ENCODE peak calls at places on chromosomes 7 and 10, in four cellular contexts. B, Y, C and K are unnamed samples.

GRCh38 chr7:12640299-12641096 is 46.9 kb upstream of the ARL4A start:
- DNase-seq in B (no peak), C (no peak), Y (no peak), K (no peak)

GRCh38 chr10:121373411-121373810 is 224.8 kb downstream of the FGFR2 start:
- DNase-seq in C (no peak), Y (no peak), B (no peak), K (no peak)

GRCh38 chr10:11578802-11579255 is 32.6 kb downstream of the USP6NL start:
- DNase-seq in B (no peak), Y (no peak), C (no peak), K (no peak)

GRCh38 chr10:97532935-97533671 is 34.4 kb downstream of the UBTD1 start:
- DNase-seq in B (peak), C (peak), Y (peak), K (no peak)

GRCh38 chr7:106485031-106485551 is 175.9 kb downstream of the CCDC71L start:
- DNase-seq in C (no peak), Y (no peak), B (no peak), K (no peak)

GRCh38 chr10:132617781-132618052 is 80.1 kb downstream of the INPP5A start:
- DNase-seq in B (no peak), Y (no peak), C (no peak), K (no peak)

GRCh38 chr10:95788830-95789229 is 32.9 kb downstream of the ENTPD1 start:
- DNase-seq in Y (no peak), C (no peak), B (no peak), K (no peak)

GRCh38 chr10:97182327-97182990 is 3.3 kb downstream of the SLIT1 start:
- DNase-seq in C (no peak), B (no peak), Y (no peak), K (no peak)

GRCh38 chr10:11176746-11177145 is 159.1 kb downstream of the CELF2 start:
- DNase-seq in Y (no peak), B (no peak), C (no peak), K (no peak)

GRCh38 chr10:96043895-96044580 is 655 bp downstream of the CCNJ start:
- DNase-seq in Y (peak), B (peak), C (peak), K (peak)

GRCh38 chr7:38781991-38782390 is 127.0 kb downstream of the VPS41 start:
- DNase-seq in Y (no peak), C (no peak), B (no peak), K (no peak)

GRCh38 chr7:37853468-37853867 is 5.1 kb downstream of the NME8 start:
- DNase-seq in Y (peak), B (no peak), C (peak), K (peak)

GRCh38 chr7:50552921-50553320 is 12.3 kb downstream of the DDC start:
- DNase-seq in Y (no peak), C (no peak), B (no peak), K (peak)

GRCh38 chr7:158121441-158122045 is 466.1 kb downstream of the PTPRN2 start:
- DNase-seq in C (no peak), B (no peak), Y (no peak), K (no peak)

GRCh38 chr10:320787-321186 is 185.5 kb downstream of the ZMYND11 start:
- DNase-seq in Y (no peak), B (no peak), C (no peak), K (no peak)

GRCh38 chr10:46543379-46544014 is 13.0 kb downstream of the GPRIN2 start:
- DNase-seq in B (no peak), Y (no peak), C (peak), K (no peak)

GRCh38 chr7:130996205-130996840 is 262.3 kb upstream of the KLF14 start:
- DNase-seq in C (no peak), Y (no peak), B (no peak), K (no peak)

GRCh38 chr10:69578508-69578991 is 5.3 kb upstream of the NEUROG3 start:
- DNase-seq in Y (peak), B (peak), C (no peak), K (no peak)

GRCh38 chr10:80199828-80200227 is 5.5 kb downstream of the ANXA11 start:
- DNase-seq in Y (no peak), B (no peak), C (no peak), K (no peak)

GRCh38 chr10:86614853-86615252 is 39.5 kb upstream of the OPN4 start:
- DNase-seq in B (peak), C (no peak), Y (no peak), K (peak)

GRCh38 chr7:86089455-86089854 is 554.3 kb upstream of the GRM3 start:
- DNase-seq in B (no peak), C (no peak), Y (no peak), K (no peak)

GRCh38 chr7:98107313-98107691 is 640 bp downstream of the LMTK2 start:
- DNase-seq in Y (peak), B (no peak), C (no peak), K (peak)

GRCh38 chr7:155358066-155358947 is 60.6 kb downstream of the INSIG1 start:
- DNase-seq in C (peak), Y (no peak), B (no peak), K (no peak)

GRCh38 chr10:15313034-15313433 is 58.1 kb downstream of the FAM171A1 start:
- DNase-seq in Y (no peak), B (no peak), C (peak), K (no peak)

GRCh38 chr10:102113956-102114857 is 6.0 kb downstream of the LDB1 start:
- DNase-seq in B (peak), Y (no peak), C (peak), K (no peak)

GRCh38 chr7:93228302-93228701 is 2.0 kb upstream of the HEPACAM2 start:
- DNase-seq in B (no peak), Y (no peak), C (peak), K (peak)

GRCh38 chr10:5512881-5513698 is 11.7 kb upstream of the CALML3 start:
- DNase-seq in C (no peak), Y (no peak), B (no peak), K (no peak)

GRCh38 chr10:49611166-49611814 is 1.2 kb downstream of the SLC18A3 start:
- DNase-seq in B (peak), C (no peak), Y (peak), K (no peak)

GRCh38 chr10:74365109-74365508 is 214.1 kb downstream of the ADK start:
- DNase-seq in C (no peak), Y (no peak), B (no peak), K (no peak)

GRCh38 chr10:74361678-74362077 is 210.7 kb downstream of the ADK start:
- DNase-seq in B (no peak), C (no peak), Y (no peak), K (no peak)

DNA sequence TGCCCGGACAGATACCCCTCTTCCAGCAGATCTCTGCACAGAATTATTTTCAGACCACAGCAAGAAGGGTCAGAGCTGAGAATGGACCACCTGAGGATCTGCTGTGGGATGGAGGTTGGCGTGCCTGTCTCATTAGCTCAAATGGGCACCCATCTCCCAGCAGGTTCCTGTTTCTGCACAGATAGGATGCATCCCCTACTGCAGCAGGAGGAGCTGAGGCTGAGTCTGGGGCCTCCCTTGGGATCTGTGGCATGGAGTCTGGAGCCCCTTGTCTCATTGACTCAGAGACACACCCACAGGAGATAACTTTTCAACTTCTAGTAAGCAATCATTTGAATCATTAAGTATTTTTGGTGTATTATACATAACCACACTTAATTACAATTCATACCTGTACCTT is 212.7 kb downstream of the ADK start:
- DNase-seq in Y (no peak), C (no peak), B (no peak), K (no peak)
- TF ChIP-seq TEAD4 in Y (no peak), C (no peak), B (no peak), K (no peak)

DNA sequence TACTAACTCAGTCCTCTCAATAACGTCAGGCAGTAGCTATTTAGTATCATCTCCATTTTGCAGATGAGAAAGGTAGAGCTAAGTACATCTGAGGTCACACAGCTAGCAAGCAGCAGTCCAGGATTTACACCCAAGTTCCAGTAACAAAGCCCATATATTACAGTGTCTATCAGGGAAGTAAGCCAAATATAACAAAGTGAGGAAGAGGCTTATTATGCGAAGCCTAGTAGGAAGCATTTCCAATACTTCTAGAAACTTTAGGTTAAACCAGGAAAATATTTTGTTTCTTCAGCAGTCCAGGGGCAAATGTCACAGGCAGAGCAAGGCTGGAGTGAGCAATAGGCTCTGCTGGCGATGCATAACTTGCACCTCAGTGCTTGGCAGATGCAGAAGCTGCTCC is 53.9 kb downstream of the NOC3L start:
- DNase-seq in C (no peak), B (no peak), Y (no peak), K (no peak)
- TF ChIP-seq TEAD4 in C (no peak), B (no peak), Y (no peak), K (no peak)

GRCh38 chr10:37301271-37301670 is 175.9 kb downstream of the ANKRD30A start:
- DNase-seq in C (no peak), Y (no peak), B (no peak), K (no peak)

DNA sequence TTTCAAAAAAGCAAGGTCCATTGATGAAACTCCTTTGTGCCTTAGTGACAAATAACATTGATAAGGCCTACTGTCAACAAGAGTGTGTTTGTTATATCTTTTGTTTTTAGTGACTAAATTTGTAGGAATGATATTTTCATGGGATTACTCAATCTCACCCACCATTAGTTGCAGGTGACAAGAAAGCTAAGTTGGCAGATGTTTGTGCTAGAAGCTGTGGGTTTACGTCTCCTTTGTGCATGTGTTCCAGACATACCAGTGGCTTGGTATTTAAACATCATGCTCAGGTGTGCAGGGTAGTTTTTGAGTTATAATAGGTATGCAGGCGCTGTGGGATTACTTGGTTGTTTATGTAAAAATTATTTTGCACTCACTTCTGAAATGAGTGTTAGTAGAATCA is 178.6 kb downstream of the ANKRD30A start:
- DNase-seq in Y (no peak), B (no peak), C (no peak), K (no peak)
- TF ChIP-seq TEAD4 in Y (no peak), B (no peak), C (no peak), K (no peak)

DNA sequence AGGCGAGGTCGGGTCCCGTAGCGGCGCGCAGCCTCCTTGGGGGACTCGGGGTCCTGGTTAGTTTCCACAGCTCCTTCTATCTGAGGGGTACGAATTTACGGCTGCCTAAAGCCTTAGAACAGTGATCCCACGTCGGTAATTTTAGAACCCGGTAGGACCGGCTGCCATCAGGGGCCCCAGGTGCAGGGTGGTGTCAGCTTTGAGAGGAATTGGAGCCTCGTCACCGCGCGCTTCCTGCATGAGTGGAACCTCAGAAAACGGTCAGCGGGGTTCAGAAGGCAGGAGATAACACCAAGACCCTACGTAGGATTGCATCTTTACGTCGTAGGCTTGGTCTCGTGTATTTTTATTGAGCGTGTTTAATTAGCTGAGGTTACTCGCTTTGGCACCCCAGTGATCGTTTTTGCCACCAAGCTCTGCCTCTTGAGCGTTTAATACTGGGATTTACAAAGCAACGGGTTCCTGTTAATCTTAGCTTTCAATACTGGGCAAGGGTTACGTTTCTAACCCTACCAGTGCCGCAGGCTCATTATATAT is 443 bp downstream of the RNF32 start:
- DNase-seq in C (no peak), B (no peak), Y (no peak), K (no peak)
- TF ChIP-seq TEAD4 in C (no peak), B (no peak), Y (no peak), K (no peak)

DNA sequence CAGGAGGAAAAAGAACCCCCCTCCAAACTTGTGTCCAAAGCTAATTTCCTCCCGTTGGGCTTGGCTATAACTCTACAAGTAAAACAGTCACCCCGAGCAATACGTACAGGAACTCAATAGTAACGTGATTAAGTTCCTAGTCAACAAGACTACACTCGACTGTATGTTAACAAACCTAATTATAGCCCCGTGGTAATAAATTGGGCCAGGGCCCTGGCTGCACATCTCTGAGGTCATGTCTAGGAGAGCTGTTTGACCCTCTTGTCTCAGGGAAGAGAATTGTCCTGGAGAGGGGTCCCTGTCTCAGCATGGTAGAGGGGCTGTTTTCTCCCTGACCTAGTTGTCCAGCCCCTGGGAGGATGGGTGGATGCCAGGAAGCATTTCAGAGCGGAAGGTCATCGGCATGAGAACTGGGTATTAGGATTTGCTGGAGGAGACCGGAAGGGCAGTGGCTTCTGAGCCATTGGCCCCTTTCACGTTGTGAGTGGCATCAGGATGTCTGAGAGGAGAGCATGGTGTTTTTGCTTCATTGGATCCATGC is 60.2 kb upstream of the COMTD1 start:
- DNase-seq in C (no peak), Y (no peak), B (no peak), K (no peak)
- TF ChIP-seq TEAD4 in C (no peak), Y (no peak), B (no peak), K (no peak)

DNA sequence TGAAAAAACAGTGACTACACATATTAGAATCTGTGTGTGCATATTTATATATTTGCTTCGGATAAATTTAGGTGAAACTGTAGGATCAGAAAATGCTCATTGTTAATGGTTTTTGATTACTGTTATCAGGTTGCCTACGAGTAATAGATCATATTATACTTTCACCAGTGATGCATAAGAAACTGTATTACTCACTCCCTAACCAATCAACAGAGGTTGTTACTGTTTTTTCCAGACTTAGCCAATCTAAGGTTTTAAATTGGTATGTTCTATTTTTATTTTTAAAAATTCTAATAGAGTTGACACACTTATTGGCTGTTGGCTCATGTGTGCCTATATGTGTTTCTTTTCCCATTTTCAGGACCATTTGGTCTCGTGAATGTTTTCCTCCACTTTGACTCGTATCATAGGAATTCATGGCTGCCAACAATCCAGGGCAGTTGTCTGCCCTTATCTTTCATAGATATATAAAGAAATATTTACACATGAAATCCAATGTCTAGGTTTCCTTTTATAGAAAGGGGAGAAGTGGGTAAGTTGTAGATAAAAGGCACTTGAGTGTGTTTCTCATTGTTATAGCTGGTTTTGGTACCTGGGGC is 59.2 kb downstream of the ANLN start:
- DNase-seq in Y (no peak), B (no peak), C (no peak), K (no peak)
- TF ChIP-seq TEAD4 in Y (no peak), B (no peak), C (no peak), K (no peak)

GRCh38 chr7:920351-921070 is 34.0 kb downstream of the ADAP1 start:
- DNase-seq in C (no peak), Y (peak), B (peak), K (no peak)
- TF ChIP-seq TEAD4 in C (no peak), Y (no peak), B (no peak), K (no peak)

GRCh38 chr7:119838444-119838843 is 434.5 kb upstream of the KCND2 start:
- DNase-seq in Y (no peak), C (no peak), B (no peak), K (no peak)

GRCh38 chr7:119842337-119842736 is 430.6 kb upstream of the KCND2 start:
- DNase-seq in C (no peak), B (no peak), Y (no peak), K (no peak)

DNA sequence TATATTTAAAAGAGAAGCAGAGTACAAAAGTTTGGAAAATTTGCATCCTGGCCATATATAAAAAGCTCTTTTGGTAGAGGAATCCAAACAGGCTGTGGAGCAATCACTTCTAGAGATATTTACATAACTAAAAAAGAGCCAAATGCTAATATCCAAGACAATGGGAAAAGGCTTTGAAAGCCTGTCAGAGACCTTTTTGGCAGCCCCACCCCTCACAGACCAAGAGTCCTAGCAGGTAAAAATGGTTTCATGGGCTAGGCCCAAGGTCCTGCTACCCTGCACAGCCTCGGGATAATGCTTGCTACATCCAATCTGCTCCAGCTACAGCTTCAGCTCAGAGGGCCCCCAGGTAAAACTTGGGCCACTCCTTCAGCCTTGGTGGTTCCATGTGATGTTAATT is 430.2 kb upstream of the KCND2 start:
- DNase-seq in Y (peak), C (no peak), B (no peak), K (no peak)
- TF ChIP-seq TEAD4 in Y (no peak), C (no peak), B (no peak), K (no peak)